ENCODE peak calls at places on chromosomes 2 and 18, in eight cellular contexts. One of them, this sample, is unnamed.

GRCh38 chr2:98738304-98738703 is 7.4 kb upstream of the MGAT4A start:
- DNase-seq in SK-N-SH: no peak
- DNase-seq in caudate nucleus: no peak
- DNase-seq in neural progenitor cell: no peak
- DNase-seq in hepatocyte: no peak
- DNase-seq in CD4-positive, CD25-positive, alpha-beta regulatory T cell: no peak
- DNase-seq in naive thymus-derived CD4-positive, alpha-beta T cell: no peak
- DNase-seq in testis: no peak
- DNase-seq in this sample: no peak

GRCh38 chr2:241748468-241749256 is 14.2 kb downstream of the D2HGDH start:
- DNase-seq in naive thymus-derived CD4-positive, alpha-beta T cell: no peak
- DNase-seq in caudate nucleus: no peak
- DNase-seq in testis: no peak
- DNase-seq in SK-N-SH: no peak
- DNase-seq in hepatocyte: no peak
- DNase-seq in CD4-positive, CD25-positive, alpha-beta regulatory T cell: no peak
- DNase-seq in neural progenitor cell: no peak
- DNase-seq in this sample: no peak

GRCh38 chr2:207734264-207734635 is 22.8 kb downstream of the CCNYL1 start:
- DNase-seq in neural progenitor cell: no peak
- DNase-seq in testis: no peak
- DNase-seq in SK-N-SH: peak; percentile 16
- DNase-seq in CD4-positive, CD25-positive, alpha-beta regulatory T cell: no peak
- DNase-seq in caudate nucleus: no peak
- DNase-seq in naive thymus-derived CD4-positive, alpha-beta T cell: no peak
- DNase-seq in hepatocyte: peak; percentile 46
- DNase-seq in this sample: no peak

GRCh38 chr2:8076453-8077284 is 605.2 kb upstream of the ID2 start:
- DNase-seq in naive thymus-derived CD4-positive, alpha-beta T cell: no peak
- DNase-seq in neural progenitor cell: no peak
- DNase-seq in SK-N-SH: no peak
- DNase-seq in caudate nucleus: no peak
- DNase-seq in CD4-positive, CD25-positive, alpha-beta regulatory T cell: no peak
- DNase-seq in hepatocyte: no peak
- DNase-seq in testis: no peak
- DNase-seq in this sample: no peak

GRCh38 chr2:48586433-48586832 is 31.2 kb upstream of the GTF2A1L start:
- DNase-seq in hepatocyte: no peak
- DNase-seq in CD4-positive, CD25-positive, alpha-beta regulatory T cell: no peak
- DNase-seq in SK-N-SH: no peak
- DNase-seq in caudate nucleus: no peak
- DNase-seq in testis: no peak
- DNase-seq in neural progenitor cell: no peak
- DNase-seq in naive thymus-derived CD4-positive, alpha-beta T cell: no peak
- DNase-seq in this sample: no peak

GRCh38 chr18:3540805-3541548 is 91.0 kb downstream of the TGIF1 start:
- DNase-seq in SK-N-SH: no peak
- DNase-seq in CD4-positive, CD25-positive, alpha-beta regulatory T cell: no peak
- DNase-seq in naive thymus-derived CD4-positive, alpha-beta T cell: no peak
- DNase-seq in hepatocyte: no peak
- DNase-seq in testis: no peak
- DNase-seq in neural progenitor cell: no peak
- DNase-seq in caudate nucleus: no peak
- DNase-seq in this sample: no peak

GRCh38 chr2:161316686-161317085 is 8.5 kb downstream of the PSMD14 start:
- DNase-seq in caudate nucleus: no peak
- DNase-seq in testis: no peak
- DNase-seq in hepatocyte: no peak
- DNase-seq in CD4-positive, CD25-positive, alpha-beta regulatory T cell: no peak
- DNase-seq in naive thymus-derived CD4-positive, alpha-beta T cell: no peak
- DNase-seq in SK-N-SH: no peak
- DNase-seq in neural progenitor cell: no peak
- DNase-seq in this sample: no peak

GRCh38 chr2:239889641-239890055 is 135.5 kb downstream of the NDUFA10 start:
- DNase-seq in naive thymus-derived CD4-positive, alpha-beta T cell: no peak
- DNase-seq in SK-N-SH: no peak
- DNase-seq in caudate nucleus: no peak
- DNase-seq in testis: peak; percentile 54
- DNase-seq in neural progenitor cell: no peak
- DNase-seq in CD4-positive, CD25-positive, alpha-beta regulatory T cell: no peak
- DNase-seq in hepatocyte: no peak
- DNase-seq in this sample: no peak

GRCh38 chr18:79796531-79797390 is 977 bp upstream of the KCNG2 start:
- DNase-seq in neural progenitor cell: peak; percentile 31
- DNase-seq in CD4-positive, CD25-positive, alpha-beta regulatory T cell: no peak
- DNase-seq in hepatocyte: no peak
- DNase-seq in naive thymus-derived CD4-positive, alpha-beta T cell: no peak
- DNase-seq in caudate nucleus: no peak
- DNase-seq in SK-N-SH: no peak
- DNase-seq in testis: no peak
- DNase-seq in this sample: peak; percentile 22

GRCh38 chr2:47890711-47891368 is 15.5 kb downstream of the FBXO11 start:
- DNase-seq in testis: no peak
- DNase-seq in CD4-positive, CD25-positive, alpha-beta regulatory T cell: no peak
- DNase-seq in naive thymus-derived CD4-positive, alpha-beta T cell: no peak
- DNase-seq in neural progenitor cell: no peak
- DNase-seq in hepatocyte: no peak
- DNase-seq in SK-N-SH: no peak
- DNase-seq in caudate nucleus: no peak
- DNase-seq in this sample: no peak

GRCh38 chr2:121376851-121377250 is 91.8 kb upstream of the TFCP2L1 start:
- DNase-seq in testis: peak; percentile 76
- DNase-seq in SK-N-SH: no peak
- DNase-seq in neural progenitor cell: no peak
- DNase-seq in caudate nucleus: no peak
- DNase-seq in naive thymus-derived CD4-positive, alpha-beta T cell: no peak
- DNase-seq in hepatocyte: no peak
- DNase-seq in CD4-positive, CD25-positive, alpha-beta regulatory T cell: no peak
- DNase-seq in this sample: no peak

GRCh38 chr2:231611273-231612198 is 18.9 kb downstream of the TEX44 start:
- DNase-seq in testis: peak; percentile 40
- DNase-seq in CD4-positive, CD25-positive, alpha-beta regulatory T cell: no peak
- DNase-seq in naive thymus-derived CD4-positive, alpha-beta T cell: no peak
- DNase-seq in caudate nucleus: no peak
- DNase-seq in neural progenitor cell: peak; percentile 66
- DNase-seq in SK-N-SH: no peak
- DNase-seq in hepatocyte: peak; percentile 80
- DNase-seq in this sample: peak; percentile 51

GRCh38 chr18:42187611-42188378 is 232.8 kb downstream of the PIK3C3 start:
- DNase-seq in naive thymus-derived CD4-positive, alpha-beta T cell: no peak
- DNase-seq in neural progenitor cell: no peak
- DNase-seq in CD4-positive, CD25-positive, alpha-beta regulatory T cell: no peak
- DNase-seq in hepatocyte: no peak
- DNase-seq in SK-N-SH: no peak
- DNase-seq in caudate nucleus: no peak
- DNase-seq in testis: no peak
- DNase-seq in this sample: no peak

GRCh38 chr18:58303363-58303762 is 259.3 kb downstream of the NEDD4L start:
- DNase-seq in caudate nucleus: no peak
- DNase-seq in SK-N-SH: no peak
- DNase-seq in neural progenitor cell: no peak
- DNase-seq in CD4-positive, CD25-positive, alpha-beta regulatory T cell: peak; percentile 29
- DNase-seq in testis: no peak
- DNase-seq in naive thymus-derived CD4-positive, alpha-beta T cell: peak; percentile 27
- DNase-seq in hepatocyte: no peak
- DNase-seq in this sample: no peak

GRCh38 chr2:96764253-96764637 is 3.5 kb downstream of the CNNM4 start:
- DNase-seq in naive thymus-derived CD4-positive, alpha-beta T cell: no peak
- DNase-seq in neural progenitor cell: peak; percentile 42
- DNase-seq in testis: no peak
- DNase-seq in hepatocyte: peak; percentile 40
- DNase-seq in CD4-positive, CD25-positive, alpha-beta regulatory T cell: no peak
- DNase-seq in SK-N-SH: peak; percentile 57
- DNase-seq in caudate nucleus: no peak
- DNase-seq in this sample: no peak

GRCh38 chr2:204655101-204655500 is 109.8 kb downstream of the PARD3B start:
- DNase-seq in SK-N-SH: no peak
- DNase-seq in naive thymus-derived CD4-positive, alpha-beta T cell: no peak
- DNase-seq in CD4-positive, CD25-positive, alpha-beta regulatory T cell: no peak
- DNase-seq in testis: no peak
- DNase-seq in caudate nucleus: no peak
- DNase-seq in hepatocyte: no peak
- DNase-seq in neural progenitor cell: no peak
- DNase-seq in this sample: no peak

GRCh38 chr2:144942516-144943256 is 422.8 kb upstream of the ZEB2 start:
- DNase-seq in caudate nucleus: no peak
- DNase-seq in neural progenitor cell: no peak
- DNase-seq in naive thymus-derived CD4-positive, alpha-beta T cell: no peak
- DNase-seq in testis: no peak
- DNase-seq in CD4-positive, CD25-positive, alpha-beta regulatory T cell: no peak
- DNase-seq in hepatocyte: peak; percentile 25
- DNase-seq in SK-N-SH: no peak
- DNase-seq in this sample: no peak

GRCh38 chr2:168217920-168218319 is 29.5 kb downstream of the STK39 start:
- DNase-seq in neural progenitor cell: no peak
- DNase-seq in SK-N-SH: no peak
- DNase-seq in hepatocyte: no peak
- DNase-seq in CD4-positive, CD25-positive, alpha-beta regulatory T cell: no peak
- DNase-seq in naive thymus-derived CD4-positive, alpha-beta T cell: no peak
- DNase-seq in caudate nucleus: no peak
- DNase-seq in testis: no peak
- DNase-seq in this sample: no peak

GRCh38 chr2:6754412-6754811 is 111.3 kb downstream of the CMPK2 start:
- DNase-seq in CD4-positive, CD25-positive, alpha-beta regulatory T cell: no peak
- DNase-seq in neural progenitor cell: no peak
- DNase-seq in hepatocyte: no peak
- DNase-seq in SK-N-SH: no peak
- DNase-seq in testis: no peak
- DNase-seq in naive thymus-derived CD4-positive, alpha-beta T cell: no peak
- DNase-seq in caudate nucleus: no peak
- DNase-seq in this sample: no peak

GRCh38 chr2:233152541-233152940 is 92.4 kb downstream of the INPP5D start:
- DNase-seq in caudate nucleus: no peak
- DNase-seq in neural progenitor cell: no peak
- DNase-seq in SK-N-SH: no peak
- DNase-seq in testis: peak; percentile 40
- DNase-seq in CD4-positive, CD25-positive, alpha-beta regulatory T cell: no peak
- DNase-seq in naive thymus-derived CD4-positive, alpha-beta T cell: no peak
- DNase-seq in hepatocyte: no peak
- DNase-seq in this sample: no peak

DNA sequence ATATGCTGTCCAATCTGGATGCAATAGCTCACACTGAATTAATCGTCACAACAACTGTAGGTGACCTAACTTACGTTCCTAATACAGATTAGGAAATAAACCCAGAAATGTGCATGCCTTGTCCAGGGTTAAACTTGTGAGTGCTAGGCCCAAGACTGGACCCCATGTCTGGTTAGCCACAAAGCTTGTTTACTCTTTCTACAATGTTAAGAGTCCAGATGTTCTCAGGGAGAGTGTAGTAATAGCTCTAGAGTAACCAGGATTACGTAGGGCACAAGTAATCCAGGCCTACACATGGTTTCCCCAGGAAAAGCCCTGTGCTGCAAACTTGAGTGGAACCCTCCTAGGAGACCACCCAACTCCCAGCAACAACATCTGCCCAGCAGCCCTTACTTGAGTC is 26.2 kb downstream of the TRIB2 start:
- DNase-seq in hepatocyte: no peak
- DNase-seq in naive thymus-derived CD4-positive, alpha-beta T cell: no peak
- DNase-seq in caudate nucleus: no peak
- DNase-seq in testis: no peak
- DNase-seq in SK-N-SH: no peak
- DNase-seq in neural progenitor cell: no peak
- DNase-seq in CD4-positive, CD25-positive, alpha-beta regulatory T cell: no peak
- DNase-seq in this sample: no peak
- H3K27ac ChIP-seq in hepatocyte: no peak overlapping the region
- H3K27ac ChIP-seq in naive thymus-derived CD4-positive, alpha-beta T cell: no peak overlapping the region
- H3K27ac ChIP-seq in caudate nucleus: no peak overlapping the region
- H3K27ac ChIP-seq in testis: no peak overlapping the region
- H3K27ac ChIP-seq in SK-N-SH: no peak overlapping the region
- H3K27ac ChIP-seq in neural progenitor cell: no peak overlapping the region
- H3K27ac ChIP-seq in CD4-positive, CD25-positive, alpha-beta regulatory T cell: no peak overlapping the region
- H3K27ac ChIP-seq in this sample: no peak overlapping the region

DNA sequence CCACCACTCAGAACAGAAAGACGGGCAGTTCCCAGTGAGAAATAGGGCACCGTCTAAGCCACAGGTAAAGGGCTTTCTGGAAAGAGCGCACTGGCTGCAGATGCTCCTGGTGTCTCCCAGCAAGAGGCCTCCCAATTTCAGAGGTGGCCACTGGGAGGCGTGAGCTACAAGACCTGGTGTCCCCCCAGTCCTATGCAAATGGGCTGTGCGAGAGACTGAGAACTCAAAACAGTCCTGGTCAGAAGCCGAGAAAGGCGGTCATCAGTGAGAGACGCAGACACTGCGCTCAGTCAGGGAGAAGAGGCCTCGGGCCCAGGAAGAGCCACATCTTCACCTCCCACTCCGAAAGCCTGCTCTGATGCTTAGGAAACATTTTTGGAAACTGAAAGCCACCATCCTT is 179.5 kb downstream of the EIPR1 start:
- DNase-seq in caudate nucleus: no peak
- DNase-seq in testis: no peak
- DNase-seq in neural progenitor cell: peak; percentile 80
- DNase-seq in CD4-positive, CD25-positive, alpha-beta regulatory T cell: no peak
- DNase-seq in naive thymus-derived CD4-positive, alpha-beta T cell: no peak
- DNase-seq in SK-N-SH: peak; percentile 43
- DNase-seq in hepatocyte: no peak
- DNase-seq in this sample: no peak
- H3K27ac ChIP-seq in caudate nucleus: peak overlapping the region; percentile 69
- H3K27ac ChIP-seq in testis: no peak overlapping the region
- H3K27ac ChIP-seq in neural progenitor cell: no peak overlapping the region
- H3K27ac ChIP-seq in CD4-positive, CD25-positive, alpha-beta regulatory T cell: no peak overlapping the region
- H3K27ac ChIP-seq in naive thymus-derived CD4-positive, alpha-beta T cell: no peak overlapping the region
- H3K27ac ChIP-seq in SK-N-SH: peak overlapping the region; percentile 57
- H3K27ac ChIP-seq in hepatocyte: no peak overlapping the region
- H3K27ac ChIP-seq in this sample: no peak overlapping the region

GRCh38 chr2:85133751-85134254 is 611 bp downstream of the TCF7L1 start:
- DNase-seq in hepatocyte: peak; percentile 57
- DNase-seq in testis: peak; percentile 35
- DNase-seq in caudate nucleus: no peak
- DNase-seq in CD4-positive, CD25-positive, alpha-beta regulatory T cell: no peak
- DNase-seq in neural progenitor cell: no peak
- DNase-seq in naive thymus-derived CD4-positive, alpha-beta T cell: no peak
- DNase-seq in SK-N-SH: peak; percentile 81
- DNase-seq in this sample: peak; percentile 84
- H3K27ac ChIP-seq in hepatocyte: peak overlapping the region; percentile 87
- H3K27ac ChIP-seq in testis: peak overlapping the region; percentile 71
- H3K27ac ChIP-seq in caudate nucleus: no peak overlapping the region
- H3K27ac ChIP-seq in CD4-positive, CD25-positive, alpha-beta regulatory T cell: no peak overlapping the region
- H3K27ac ChIP-seq in neural progenitor cell: no peak overlapping the region
- H3K27ac ChIP-seq in naive thymus-derived CD4-positive, alpha-beta T cell: no peak overlapping the region
- H3K27ac ChIP-seq in SK-N-SH: no peak overlapping the region
- H3K27ac ChIP-seq in this sample: peak overlapping the region; percentile 75

GRCh38 chr18:63306249-63306648 is 13.3 kb downstream of the BCL2 start:
- DNase-seq in CD4-positive, CD25-positive, alpha-beta regulatory T cell: no peak
- DNase-seq in SK-N-SH: no peak
- DNase-seq in caudate nucleus: no peak
- DNase-seq in neural progenitor cell: no peak
- DNase-seq in hepatocyte: no peak
- DNase-seq in naive thymus-derived CD4-positive, alpha-beta T cell: no peak
- DNase-seq in testis: peak; percentile 62
- DNase-seq in this sample: no peak
- H3K27ac ChIP-seq in CD4-positive, CD25-positive, alpha-beta regulatory T cell: no peak overlapping the region
- H3K27ac ChIP-seq in SK-N-SH: no peak overlapping the region
- H3K27ac ChIP-seq in caudate nucleus: no peak overlapping the region
- H3K27ac ChIP-seq in neural progenitor cell: no peak overlapping the region
- H3K27ac ChIP-seq in hepatocyte: no peak overlapping the region
- H3K27ac ChIP-seq in naive thymus-derived CD4-positive, alpha-beta T cell: no peak overlapping the region
- H3K27ac ChIP-seq in testis: peak overlapping the region; percentile 4
- H3K27ac ChIP-seq in this sample: no peak overlapping the region

This sample was measured in left lung.